ENCODE peak calls at places on chromosomes 1 and 21, in nine cellular contexts. Y, G, Q, D, M, X, B, C and F are unnamed samples.

GRCh38 chr21:26715878-26716506 is 129.2 kb downstream of the ADAMTS1 start:
- DNase-seq in Y (peak; percentile 68), G (peak; percentile 31), Q (no peak), D (peak; percentile 48), M (peak; percentile 56), X (peak; percentile 12), B (peak; percentile 44), C (no peak), F (peak; percentile 9)

GRCh38 chr1:228691926-228692325 is 43.4 kb upstream of the RHOU start:
- DNase-seq in Y (peak; percentile 56), G (peak; percentile 21), Q (no peak), D (no peak), M (peak; percentile 75), X (peak; percentile 19), B (no peak), C (peak; percentile 28), F (peak; percentile 46)

GRCh38 chr1:78645728-78646127 is 3.9 kb upstream of the IFI44 start:
- DNase-seq in Y (no peak), G (no peak), Q (no peak), D (peak; percentile 18), M (peak; percentile 15), X (no peak), B (no peak), C (peak; percentile 39), F (peak; percentile 60)

GRCh38 chr1:157170677-157171515 is 32.7 kb upstream of the ETV3 start:
- DNase-seq in Y (peak; percentile 56), G (no peak), Q (no peak), D (no peak), M (peak; percentile 82), X (no peak), B (peak; percentile 67), C (no peak), F (no peak)

GRCh38 chr1:154442006-154442740 is 37.0 kb downstream of the IL6R start:
- DNase-seq in Y (no peak), G (peak; percentile 80), Q (no peak), D (no peak), M (no peak), X (peak; percentile 76), B (no peak), C (no peak), F (no peak)

GRCh38 chr1:39127513-39127912 is 77.0 kb upstream of the MACF1 start:
- DNase-seq in Y (no peak), G (no peak), Q (no peak), D (peak; percentile 70), M (no peak), X (no peak), B (no peak), C (no peak), F (no peak)

GRCh38 chr1:8077120-8077573 is 51.0 kb upstream of the ERRFI1 start:
- DNase-seq in Y (no peak), G (peak; percentile 99), Q (peak; percentile 83), D (peak; percentile 78), M (no peak), X (peak; percentile 99), B (peak; percentile 79), C (no peak), F (no peak)

GRCh38 chr1:202709276-202710041 is 795 bp downstream of the SYT2 start:
- DNase-seq in Y (no peak), G (no peak), Q (no peak), D (no peak), M (no peak), X (no peak), B (no peak), C (no peak), F (no peak)

GRCh38 chr1:88088481-88088880 is 595.6 kb upstream of the PKN2 start:
- DNase-seq in Y (no peak), G (no peak), Q (no peak), D (no peak), M (no peak), X (no peak), B (no peak), C (no peak), F (no peak)

GRCh38 chr1:116440731-116441130 is 67.7 kb downstream of the ATP1A1 start:
- DNase-seq in Y (no peak), G (no peak), Q (no peak), D (no peak), M (no peak), X (no peak), B (no peak), C (no peak), F (no peak)

GRCh38 chr21:35475006-35475405 is 425.9 kb upstream of the RUNX1 start:
- DNase-seq in Y (no peak), G (peak; percentile 50), Q (no peak), D (no peak), M (no peak), X (peak; percentile 34), B (no peak), C (no peak), F (no peak)

DNA sequence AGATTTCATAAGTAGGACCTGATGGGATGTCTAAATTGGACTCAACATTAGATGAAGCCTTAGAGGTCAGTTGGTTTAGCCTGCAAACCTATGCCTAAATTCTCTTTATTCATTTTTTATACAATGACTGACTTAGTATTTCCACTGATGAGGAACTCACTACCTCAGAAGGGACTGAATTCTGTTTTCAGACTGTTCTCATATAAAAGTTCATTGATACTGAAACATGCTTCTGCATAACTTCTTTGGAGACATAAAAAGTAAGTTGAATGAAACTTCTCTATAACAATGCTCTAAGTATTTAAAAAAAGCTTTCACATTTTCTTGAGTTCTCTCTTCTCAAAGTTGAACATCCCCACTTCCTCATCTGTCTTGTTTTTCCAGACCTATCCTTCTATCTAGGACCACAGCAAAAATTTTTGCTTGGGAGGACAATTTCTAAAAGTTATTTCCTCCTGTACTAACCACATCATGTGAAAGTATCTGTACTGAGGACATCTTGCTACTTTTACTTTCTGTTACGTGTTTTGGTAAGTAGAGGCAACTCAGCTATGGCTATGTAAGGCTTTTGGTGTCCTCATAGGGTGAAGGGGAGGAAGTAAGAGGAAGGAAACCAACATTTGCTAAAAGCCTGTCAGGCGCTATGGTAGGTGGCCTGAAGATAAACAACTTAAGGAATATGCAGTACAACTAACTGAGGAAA is 64.1 kb downstream of the USP24 start:
- DNase-seq in Y (no peak), G (no peak), Q (no peak), D (no peak), M (peak; percentile 56), X (no peak), B (no peak), C (peak; percentile 28), F (peak; percentile 30)
- H3K9me3 ChIP-seq in Y (no peaks in the 10 kb centered on the region), G (no peaks in the 10 kb centered on the region), Q (no peaks in the 10 kb centered on the region), D (no peaks in the 10 kb centered on the region), M (no peaks in the 10 kb centered on the region), X (no peaks in the 10 kb centered on the region), B (no peaks in the 10 kb centered on the region), C (no peaks in the 10 kb centered on the region), F (no peaks in the 10 kb centered on the region)

GRCh38 chr21:44947930-44948331 is 8.1 kb downstream of the SLX9 start:
- DNase-seq in Y (no peak), G (no peak), Q (peak; percentile 68), D (no peak), M (no peak), X (no peak), B (peak; percentile 48), C (no peak), F (no peak)
- H3K4me1 ChIP-seq in Y (peaks cover 21% of the 10 kb centered on the region), G (no peaks in the 10 kb centered on the region), Q (no peaks in the 10 kb centered on the region), D (peaks cover 74% of the 10 kb centered on the region), M (no peaks in the 10 kb centered on the region), X (peaks cover 5% of the 10 kb centered on the region), B (peaks cover 12% of the 10 kb centered on the region), C (peaks cover 13% of the 10 kb centered on the region), F (peaks cover 14% of the 10 kb centered on the region)

DNA sequence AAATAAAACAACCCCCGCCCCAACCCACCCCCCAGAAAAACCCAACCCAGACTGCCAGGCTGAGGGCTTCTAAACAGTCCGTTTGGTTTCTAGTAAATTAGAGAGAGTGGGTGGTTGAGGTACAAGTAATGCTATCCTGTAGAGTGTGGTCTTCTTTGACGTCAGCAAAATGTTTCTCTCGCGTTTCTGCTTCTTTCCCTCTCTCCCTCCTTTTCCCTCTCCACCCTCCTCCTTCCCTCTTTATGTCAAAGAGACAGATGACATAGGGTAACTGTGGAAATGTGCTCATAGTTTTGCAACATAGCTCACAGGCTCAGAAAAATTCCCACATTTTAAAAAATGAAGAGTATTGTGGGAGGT is 158.3 kb downstream of the TOMM20 start:
- DNase-seq in Y (no peak), G (peak; percentile 98), Q (no peak), D (no peak), M (no peak), X (peak; percentile 100), B (no peak), C (no peak), F (no peak)
- H3K4me3 ChIP-seq in Y (no peak overlapping the region), G (no peak overlapping the region), Q (no peak overlapping the region), D (peak overlapping the region; percentile 2), M (no peak overlapping the region), X (no peak overlapping the region), B (peak overlapping the region; percentile 35), C (no peak overlapping the region), F (no peak overlapping the region)

DNA sequence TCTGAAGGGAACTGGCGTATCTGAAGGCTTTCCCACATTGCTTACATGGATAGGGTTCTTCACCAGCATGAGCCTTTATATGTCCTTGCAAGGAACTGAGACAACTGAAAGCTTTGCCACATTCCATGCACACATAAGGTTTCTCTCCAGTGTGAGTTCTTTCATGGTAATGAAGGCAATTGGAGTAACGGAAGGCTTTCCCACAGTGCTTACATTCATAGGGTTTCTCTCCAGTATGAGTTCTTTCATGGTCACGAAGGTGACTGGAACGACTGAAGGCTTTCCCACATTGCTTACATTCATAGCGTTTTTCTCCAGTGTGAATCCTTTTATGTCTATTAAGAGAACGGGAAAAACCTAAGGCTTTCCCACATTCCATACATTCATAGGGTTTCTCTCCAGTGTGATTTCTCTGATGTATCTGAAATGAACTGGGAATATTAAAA is 15.0 kb downstream of the ZNF124 start:
- DNase-seq in Y (no peak), G (no peak), Q (no peak), D (no peak), M (no peak), X (no peak), B (no peak), C (peak; percentile 3), F (no peak)
- H3K9me3 ChIP-seq in Y (peaks cover 88% of the 10 kb centered on the region), G (peaks cover 4% of the 10 kb centered on the region), Q (peaks cover 20% of the 10 kb centered on the region), D (peaks cover 4% of the 10 kb centered on the region), M (peaks cover 4% of the 10 kb centered on the region), X (peaks cover 40% of the 10 kb centered on the region), B (peaks cover 97% of the 10 kb centered on the region), C (peaks cover 54% of the 10 kb centered on the region), F (peaks cover 7% of the 10 kb centered on the region)

DNA sequence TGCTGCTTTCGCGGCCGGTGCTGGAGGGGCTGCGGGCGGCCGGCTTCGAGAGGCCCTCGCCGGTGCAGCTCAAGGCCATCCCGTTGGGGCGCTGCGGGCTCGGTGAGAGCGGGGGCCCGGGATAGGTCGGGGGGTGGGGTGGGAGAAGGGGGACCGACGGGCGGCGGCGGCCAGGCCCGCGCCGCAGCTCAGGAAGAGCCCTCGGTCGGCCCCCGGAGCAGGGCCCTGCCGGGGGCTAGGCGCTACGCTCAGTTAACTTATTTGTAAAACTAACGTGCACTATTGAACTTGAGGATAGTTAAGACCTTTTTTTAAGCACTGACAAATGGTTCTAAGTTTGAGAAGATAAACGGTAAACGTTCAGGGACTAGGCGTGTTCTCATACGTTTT is 418 bp downstream of the DDX20 start:
- DNase-seq in Y (no peak), G (no peak), Q (no peak), D (no peak), M (no peak), X (no peak), B (no peak), C (no peak), F (no peak)
- H3K4me1 ChIP-seq in Y (no peaks in the 10 kb centered on the region), G (peaks cover 2% of the 10 kb centered on the region), Q (no peaks in the 10 kb centered on the region), D (peaks cover 21% of the 10 kb centered on the region), M (peaks cover 8% of the 10 kb centered on the region), X (peaks cover 16% of the 10 kb centered on the region), B (peaks cover 14% of the 10 kb centered on the region), C (peaks cover 19% of the 10 kb centered on the region), F (peaks cover 20% of the 10 kb centered on the region)